ENCODE peak calls at places on chromosomes 2 and 18, in nine cellular contexts. Q is esophagus squamous epithelium; X is GM23248; P is brain microvascular endothelial cell; Z is CD8-positive, alpha-beta memory T cell; R is IMR-90; D is transverse colon; E is colonic mucosa; N is K562. V is an unnamed sample. For H3K27me3, the result is how much of the 10 kb centered on the place peaks cover.

GRCh38 chr18:33837191-33837590 is 259.2 kb downstream of the ASXL3 start:
- DNase-seq in P (no peak), Z (no peak), E (no peak), N (no peak), X (no peak), D (no peak), R (no peak), Q (no peak), V (no peak)

GRCh38 chr2:8197101-8197500 is 484.8 kb upstream of the ID2 start:
- DNase-seq in P (peak), Z (no peak), X (peak), E (no peak), D (no peak), N (no peak), Q (no peak), R (peak), V (no peak)

GRCh38 chr2:237483018-237483731 is 3.9 kb upstream of the MLPH start:
- DNase-seq in R (peak), Q (no peak), P (peak), N (no peak), Z (no peak), E (peak), D (peak), X (peak), V (no peak)

GRCh38 chr18:27005589-27005988 is 140.1 kb upstream of the AQP4 start:
- DNase-seq in Q (no peak), N (peak), P (no peak), E (no peak), R (no peak), D (no peak), Z (no peak), X (peak), V (no peak)

GRCh38 chr18:45243347-45244095 is 371.8 kb upstream of the SLC14A2 start:
- DNase-seq in Q (no peak), X (no peak), D (no peak), P (no peak), Z (no peak), N (no peak), R (no peak), E (no peak), V (no peak)

GRCh38 chr2:199977984-199978415 is 22.6 kb downstream of the MAIP1 start:
- DNase-seq in X (peak), E (peak), Z (no peak), N (no peak), R (peak), D (peak), P (peak), Q (no peak), V (peak)

GRCh38 chr2:112821142-112821541 is 15.4 kb downstream of the IL1B start:
- DNase-seq in X (no peak), Z (no peak), E (no peak), D (no peak), N (peak), R (no peak), P (no peak), Q (no peak), V (peak)

GRCh38 chr2:17136895-17137294 is 381.3 kb downstream of the RAD51AP2 start:
- DNase-seq in R (no peak), Q (no peak), N (no peak), Z (no peak), P (no peak), E (no peak), X (no peak), D (no peak), V (no peak)

GRCh38 chr2:233803994-233804393 is 25.9 kb downstream of the MROH2A start:
- DNase-seq in Z (no peak), N (no peak), Q (no peak), D (no peak), E (peak), R (no peak), P (no peak), X (no peak), V (no peak)

GRCh38 chr18:46950064-46950656 is 32.8 kb downstream of the KATNAL2 start:
- DNase-seq in Z (no peak), R (no peak), D (no peak), P (peak), E (no peak), X (peak), N (no peak), Q (no peak), V (no peak)

GRCh38 chr2:23008951-23009350 is 376.0 kb upstream of the KLHL29 start:
- DNase-seq in Z (no peak), X (no peak), P (no peak), Q (no peak), R (no peak), E (no peak), D (no peak), N (no peak), V (no peak)

GRCh38 chr2:113284481-113284880 is 5.8 kb upstream of the PAX8 start:
- DNase-seq in Z (no peak), E (no peak), R (peak), Q (no peak), N (no peak), X (peak), D (no peak), P (peak), V (no peak)

GRCh38 chr2:236689981-236690380 is 120.4 kb downstream of the ACKR3 start:
- DNase-seq in P (no peak), N (no peak), X (peak), Q (no peak), R (no peak), E (no peak), Z (no peak), D (no peak), V (no peak)

GRCh38 chr18:46155652-46156051 is 51.5 kb downstream of the HAUS1 start:
- DNase-seq in Z (no peak), D (no peak), Q (no peak), P (peak), N (no peak), R (peak), X (peak), E (no peak), V (no peak)

GRCh38 chr2:73292316-73292905 is 937 bp downstream of the EGR4 start:
- DNase-seq in N (no peak), E (no peak), Z (no peak), X (no peak), D (no peak), P (no peak), Q (no peak), R (no peak), V (peak)
- H3K4me3 ChIP-seq in N (no peak), E (no peak), Z (peak), X (no peak), D (no peak), P (no peak), Q (no peak), R (no peak), V (no peak)

DNA sequence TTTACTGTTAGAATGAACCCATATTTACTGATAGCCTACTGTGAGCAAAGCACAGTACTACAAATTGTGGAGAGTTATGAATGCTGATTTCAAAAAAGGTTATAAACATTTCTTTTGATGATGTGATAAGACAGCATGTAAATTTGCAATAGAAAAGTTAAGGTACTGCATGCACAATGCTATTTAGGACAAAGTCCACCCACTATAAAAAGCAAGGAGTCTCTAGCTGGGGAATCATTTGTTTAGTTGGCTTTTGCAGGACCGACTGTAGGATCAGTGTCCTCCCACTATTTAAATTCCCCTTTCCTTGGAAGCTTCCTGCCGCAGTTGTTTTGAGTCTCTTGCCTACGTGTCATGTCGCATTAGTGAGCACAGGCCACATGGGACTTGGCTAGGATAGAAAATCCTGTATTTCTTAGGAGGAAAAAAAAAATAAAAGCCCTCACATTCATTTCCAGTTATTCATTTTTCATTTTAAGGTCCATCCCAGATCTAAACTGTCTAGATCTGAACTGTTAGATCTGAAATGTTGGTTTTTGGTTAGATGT is 13.1 kb downstream of the QPCT start:
- DNase-seq in Z (no peak), R (no peak), Q (no peak), D (no peak), X (peak), P (no peak), E (peak), N (no peak), V (no peak)
- H3K27me3 ChIP-seq in Z (under half), R (under half), Q (under half), D (under half), X (under half), P (under half), E (under half), N (under half), V (under half)

DNA sequence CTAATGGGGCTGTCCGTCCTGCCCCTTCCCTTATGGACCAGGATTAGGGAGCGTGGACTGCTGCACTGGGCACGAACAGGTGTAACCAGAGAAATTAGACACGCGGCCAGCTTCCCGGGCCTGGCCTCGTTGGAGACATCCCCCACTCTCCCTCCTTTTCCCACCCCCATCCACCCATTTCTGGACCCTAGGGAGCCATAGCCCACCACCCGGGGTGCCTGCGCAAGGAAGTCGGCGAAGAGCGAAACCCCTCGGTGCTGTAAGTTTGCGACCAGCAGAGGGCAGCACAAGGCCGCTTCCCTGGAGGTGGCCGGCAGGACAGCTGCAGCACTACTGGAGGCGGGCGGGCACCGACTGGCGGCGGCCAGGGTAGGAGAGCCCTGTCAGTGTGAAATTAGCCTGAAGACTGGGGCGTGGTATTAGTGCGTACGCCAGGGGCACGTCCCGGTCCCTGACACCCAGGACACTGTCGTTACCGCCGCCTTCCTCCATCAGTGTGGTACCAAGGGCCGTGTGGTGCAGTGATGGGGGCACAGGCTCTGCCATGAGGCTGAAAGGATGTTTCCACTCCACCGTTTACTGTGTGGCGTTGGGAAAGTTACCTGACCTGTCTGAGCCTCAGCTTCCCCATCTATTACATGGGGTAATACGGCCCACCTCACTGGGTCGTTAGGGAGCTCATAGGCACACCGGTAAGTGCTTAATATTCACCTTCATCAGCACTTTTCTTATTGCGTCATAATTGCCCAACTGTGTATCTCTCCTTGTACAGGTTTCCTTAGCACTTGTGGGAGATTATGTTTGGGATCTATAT is 36.0 kb upstream of the CD207 start:
- DNase-seq in R (peak), D (peak), X (peak), Q (peak), P (peak), Z (peak), E (peak), N (peak), V (peak)
- H3K4me3 ChIP-seq in R (no peak), D (no peak), X (peak), Q (no peak), P (no peak), Z (no peak), E (no peak), N (no peak), V (no peak)

GRCh38 chr2:240818543-240819403 is 1.2 kb downstream of the KIF1A start:
- DNase-seq in R (no peak), D (no peak), X (no peak), E (no peak), Z (no peak), P (no peak), N (no peak), Q (no peak), V (no peak)
- H3K27me3 ChIP-seq in R (half or more), D (half or more), X (under half), E (half or more), Z (under half), P (half or more), N (under half), Q (half or more), V (under half)